ENCODE peak calls at places on chromosome 3, in eight cellular contexts. G, J, T, P, E, M, U and V are unnamed samples.

GRCh38 chr3:58322793-58323192 is 9.9 kb upstream of the PXK start:
- DNase-seq in G (no peak), J (no peak), T (no peak), P (no peak), E (no peak), M (no peak), U (no peak), V (no peak)

GRCh38 chr3:80233576-80233975 is 465.8 kb upstream of the ROBO1 start:
- DNase-seq in G (no peak), J (no peak), T (no peak), P (no peak), E (no peak), M (no peak), U (no peak), V (no peak)

GRCh38 chr3:139686206-139686605 is 8.4 kb upstream of the NMNAT3 start:
- DNase-seq in G (no peak), J (no peak), T (no peak), P (no peak), E (no peak), M (no peak), U (no peak), V (no peak)

GRCh38 chr3:8651418-8652322 is 7.1 kb upstream of the SSUH2 start:
- DNase-seq in G (no peak), J (no peak), T (no peak), P (no peak), E (no peak), M (no peak), U (no peak), V (no peak)

GRCh38 chr3:15514663-15515357 is 6.7 kb downstream of the COLQ start:
- DNase-seq in G (no peak), J (no peak), T (no peak), P (no peak), E (no peak), M (no peak), U (no peak), V (no peak)

GRCh38 chr3:112327371-112327951 is 5.5 kb upstream of the CD200 start:
- DNase-seq in G (peak), J (no peak), T (no peak), P (no peak), E (peak), M (no peak), U (peak), V (no peak)

GRCh38 chr3:45978348-45978747 is 17.3 kb downstream of the FYCO1 start:
- DNase-seq in G (no peak), J (no peak), T (no peak), P (peak), E (peak), M (peak), U (no peak), V (no peak)

GRCh38 chr3:70615286-70615685 is 302.8 kb upstream of the MDFIC2 start:
- DNase-seq in G (no peak), J (no peak), T (no peak), P (no peak), E (no peak), M (no peak), U (no peak), V (no peak)

GRCh38 chr3:79016587-79017380 is 751.0 kb downstream of the ROBO1 start:
- DNase-seq in G (no peak), J (no peak), T (no peak), P (no peak), E (no peak), M (no peak), U (no peak), V (no peak)

GRCh38 chr3:19799115-19799514 is 134.9 kb downstream of the EFHB start:
- DNase-seq in G (no peak), J (no peak), T (no peak), P (no peak), E (no peak), M (no peak), U (no peak), V (no peak)

GRCh38 chr3:139199421-139200010 is 144.3 kb upstream of the MRPS22 start:
- DNase-seq in G (no peak), J (no peak), T (no peak), P (no peak), E (no peak), M (no peak), U (no peak), V (no peak)

GRCh38 chr3:25689226-25689625 is 24.5 kb upstream of the TOP2B start:
- DNase-seq in G (no peak), J (no peak), T (no peak), P (no peak), E (no peak), M (no peak), U (no peak), V (no peak)

GRCh38 chr3:73471986-73472385 is 152.8 kb downstream of the PDZRN3 start:
- DNase-seq in G (no peak), J (no peak), T (no peak), P (no peak), E (no peak), M (no peak), U (no peak), V (no peak)

GRCh38 chr3:138348107-138348949 is at the start of gene MRAS:
- DNase-seq in G (peak), J (peak), T (no peak), P (peak), E (no peak), M (peak), U (no peak), V (peak)

GRCh38 chr3:141798455-141798854 is 35.2 kb downstream of the GRK7 start:
- DNase-seq in G (no peak), J (no peak), T (no peak), P (no peak), E (no peak), M (peak), U (no peak), V (peak)

GRCh38 chr3:142815803-142816202 is 73.1 kb downstream of the PCOLCE2 start:
- DNase-seq in G (no peak), J (no peak), T (no peak), P (no peak), E (no peak), M (no peak), U (no peak), V (no peak)

GRCh38 chr3:37441689-37442088 is 267.3 kb upstream of the LRRFIP2 start:
- DNase-seq in G (no peak), J (no peak), T (no peak), P (no peak), E (no peak), M (no peak), U (no peak), V (no peak)

GRCh38 chr3:31247850-31248618 is 284.7 kb upstream of the STT3B start:
- DNase-seq in G (no peak), J (no peak), T (no peak), P (no peak), E (no peak), M (no peak), U (peak), V (no peak)

GRCh38 chr3:86723433-86723832 is 267.5 kb downstream of the VGLL3 start:
- DNase-seq in G (no peak), J (no peak), T (no peak), P (no peak), E (no peak), M (no peak), U (peak), V (no peak)

GRCh38 chr3:189419022-189419421 is 212.2 kb upstream of the TP63 start:
- DNase-seq in G (no peak), J (no peak), T (no peak), P (no peak), E (no peak), M (no peak), U (no peak), V (no peak)

GRCh38 chr3:167493240-167493639 is 19.4 kb upstream of the SERPINI2 start:
- DNase-seq in G (no peak), J (no peak), T (no peak), P (no peak), E (no peak), M (no peak), U (no peak), V (no peak)